ENCODE peak calls at places on chromosomes 7 and 10, in five cellular contexts. R is K562, Q is HepG2, O is GM12878, V is H1. U is an unnamed sample.

GRCh38 chr10:132247943-132248342 is 59.8 kb downstream of the STK32C start:
- DNase-seq in R (no peak), O (no peak), Q (no peak), V (no peak), U (no peak)

GRCh38 chr10:109934958-109935793 is 11.9 kb upstream of the XPNPEP1 start:
- DNase-seq in O (no peak), R (no peak), V (peak), Q (no peak), U (peak)

GRCh38 chr10:57919864-57920263 is 347.8 kb downstream of the IPMK start:
- DNase-seq in O (no peak), V (no peak), Q (no peak), R (no peak), U (no peak)

GRCh38 chr7:96949766-96950165 is 55.6 kb upstream of the DLX6 start:
- DNase-seq in Q (peak), V (no peak), R (no peak), O (no peak), U (no peak)

GRCh38 chr10:59666310-59666709 is 43.3 kb downstream of the SLC16A9 start:
- DNase-seq in V (no peak), O (no peak), Q (no peak), R (no peak), U (no peak)

GRCh38 chr10:71621783-71622526 is 97.6 kb downstream of the C10orf105 start:
- DNase-seq in Q (peak), R (no peak), O (no peak), V (no peak), U (no peak)

GRCh38 chr7:16743207-16743606 is 10.3 kb upstream of the TSPAN13 start:
- DNase-seq in V (no peak), Q (no peak), R (no peak), O (no peak), U (no peak)

GRCh38 chr10:110137142-110137545 is 70.3 kb upstream of the MXI1 start:
- DNase-seq in Q (peak), V (no peak), R (peak), O (peak), U (no peak)

GRCh38 chr10:124043310-124044142 is 49.9 kb downstream of the CHST15 start:
- DNase-seq in O (peak), Q (peak), V (no peak), R (no peak), U (no peak)

GRCh38 chr10:72831696-72832355 is 61.7 kb upstream of the OIT3 start:
- DNase-seq in O (no peak), V (no peak), R (no peak), Q (no peak), U (no peak)

GRCh38 chr7:89687266-89687665 is 467.0 kb upstream of the STEAP1 start:
- DNase-seq in R (no peak), V (no peak), O (no peak), Q (no peak), U (no peak)

GRCh38 chr7:134920026-134920758 is 66.1 kb upstream of the AGBL3 start:
- DNase-seq in V (no peak), O (no peak), R (no peak), Q (no peak), U (no peak)

GRCh38 chr10:23171232-23171876 is 20.8 kb upstream of the PTF1A start:
- DNase-seq in Q (no peak), O (no peak), V (peak), R (peak), U (peak)

GRCh38 chr7:55550838-55551537 is 21.3 kb downstream of the VOPP1 start:
- DNase-seq in O (no peak), V (no peak), Q (peak), R (no peak), U (no peak)

GRCh38 chr7:142459557-142459963 is 201.7 kb upstream of the PRSS58 start:
- DNase-seq in O (no peak), R (peak), V (peak), Q (peak), U (no peak)

GRCh38 chr7:29363636-29364425 is 169.3 kb downstream of the CHN2 start:
- DNase-seq in R (no peak), V (no peak), O (no peak), Q (no peak), U (no peak)

GRCh38 chr7:72493850-72494661 is 81.9 kb upstream of the CALN1 start:
- DNase-seq in R (peak), O (peak), V (peak), Q (peak), U (peak)

GRCh38 chr7:44981035-44981706 is 2.4 kb upstream of the MYO1G start:
- DNase-seq in V (no peak), O (no peak), Q (no peak), R (no peak), U (no peak)

GRCh38 chr10:132670546-132670945 is 115.4 kb downstream of the NKX6-2 start:
- DNase-seq in R (no peak), Q (no peak), O (no peak), V (no peak), U (peak)

GRCh38 chr7:28078036-28078901 is 102.3 kb downstream of the JAZF1 start:
- DNase-seq in V (no peak), R (peak), Q (peak), O (no peak), U (peak)
- TF ChIP-seq CREB1 in V (no peak), R (no peak), Q (no peak), O (peak), U (no peak)

DNA sequence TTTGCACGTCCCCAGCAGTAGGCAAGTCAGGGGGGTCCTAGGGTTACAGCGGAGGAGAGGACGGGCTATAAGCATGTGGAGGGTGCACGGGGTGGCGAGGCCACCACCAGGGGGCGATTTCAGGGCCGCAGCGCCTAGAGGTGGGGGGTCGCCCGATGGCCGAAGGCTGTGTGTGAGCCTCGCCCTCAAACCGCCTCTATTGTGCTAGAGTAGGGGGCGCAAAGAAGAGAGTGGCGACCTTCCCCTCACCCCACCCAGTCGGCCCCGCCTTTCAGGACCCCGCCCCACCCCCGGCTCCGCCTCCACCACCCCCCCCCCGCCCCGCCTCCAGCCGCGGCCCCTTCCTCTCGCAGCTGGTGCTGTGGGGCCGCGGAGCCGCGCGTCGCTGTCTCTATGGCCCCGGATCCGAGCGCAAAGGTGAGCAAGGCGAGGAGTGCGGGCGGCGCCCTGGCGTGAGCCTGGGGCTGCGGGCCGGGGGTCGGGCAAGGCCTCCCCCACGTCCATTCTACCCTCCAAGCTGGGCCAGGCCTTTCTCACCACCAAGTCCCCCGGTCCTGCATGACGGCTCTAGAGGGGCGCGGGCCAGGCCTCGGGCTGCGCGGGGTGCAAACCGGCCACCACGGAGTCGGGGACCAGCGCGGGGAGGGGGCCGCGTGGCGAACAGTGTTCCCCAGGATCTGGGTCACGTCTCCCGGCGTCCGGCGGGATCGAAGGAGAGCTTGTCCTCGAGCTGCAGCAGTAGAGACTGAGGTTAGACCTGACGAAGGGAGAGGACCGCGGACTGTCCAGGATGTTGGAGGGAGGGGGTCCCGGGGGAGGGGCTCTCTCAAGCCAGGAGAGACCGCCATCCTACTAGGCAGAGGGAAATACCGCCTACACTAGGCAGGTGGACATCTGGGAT is at the start of gene SEMA4G:
- DNase-seq in Q (peak), O (no peak), R (peak), V (peak), U (peak)
- TF ChIP-seq ATF3 in Q (no peak), O (no peak), R (no peak), V (no peak), U (no peak)

DNA sequence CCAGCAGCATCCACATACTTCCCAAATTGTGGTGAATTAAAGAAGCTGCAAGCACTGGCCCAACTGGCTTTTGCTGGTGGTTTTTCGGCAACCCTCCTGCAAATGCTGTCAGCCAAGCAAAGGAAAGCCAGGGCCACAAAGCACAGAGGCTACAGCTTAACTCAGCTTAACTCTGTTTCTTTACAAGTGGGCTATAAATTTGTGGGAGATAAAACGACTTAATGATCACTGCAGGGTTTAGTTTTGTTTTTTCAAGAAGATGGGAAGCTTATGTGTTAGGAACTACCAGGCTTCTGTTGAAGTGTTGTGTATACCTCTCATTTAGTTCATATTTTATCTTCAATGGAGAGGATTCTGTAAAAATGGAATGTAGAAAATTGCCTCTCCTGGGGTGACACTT is 110.6 kb downstream of the TACC2 start:
- DNase-seq in R (no peak), V (no peak), Q (no peak), O (no peak), U (no peak)
- TF ChIP-seq CREB1 in R (no peak), V (no peak), Q (no peak), O (no peak), U (no peak)

GRCh38 chr10:101375073-101375472 is 21.1 kb downstream of the BTRC start:
- DNase-seq in V (no peak), R (no peak), O (no peak), Q (no peak), U (no peak)

GRCh38 chr10:101380353-101381017 is 26.5 kb downstream of the BTRC start:
- DNase-seq in R (no peak), O (no peak), V (no peak), Q (no peak), U (no peak)

DNA sequence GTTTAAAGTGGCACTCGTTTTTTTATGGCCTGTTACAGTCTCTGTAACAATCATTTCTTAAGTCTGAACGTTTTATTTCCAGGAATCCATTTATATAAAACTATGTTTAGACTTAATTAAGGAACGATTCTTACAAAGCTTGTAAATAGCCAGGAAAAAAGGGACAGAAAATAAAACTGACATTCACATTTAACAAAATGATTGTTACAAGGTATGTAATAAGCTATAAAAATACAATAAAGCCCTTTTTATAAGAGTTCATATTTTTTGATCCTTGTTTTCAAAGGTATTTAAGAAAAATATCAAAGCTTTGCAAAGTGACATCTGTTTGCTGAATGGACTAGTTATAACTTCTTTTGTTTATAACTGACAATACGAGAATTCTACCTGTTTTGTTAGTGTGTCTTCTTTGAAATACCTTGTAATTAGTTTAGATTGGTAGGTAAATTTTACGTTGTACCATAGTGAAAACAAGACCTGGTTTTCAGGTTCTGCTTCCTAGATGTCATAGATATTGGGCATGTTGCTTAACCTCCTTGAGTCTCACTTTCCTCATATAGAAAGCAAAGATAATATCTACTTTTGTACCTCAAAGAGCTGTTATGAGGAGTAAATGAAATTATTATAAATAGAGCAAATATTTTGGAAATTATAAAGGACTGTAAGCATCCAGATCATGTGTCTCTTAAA is 25.8 kb downstream of the BTRC start:
- DNase-seq in R (no peak), Q (no peak), V (no peak), O (no peak), U (no peak)
- TF ChIP-seq ATF3 in R (no peak), Q (no peak), V (no peak), O (no peak), U (no peak)

GRCh38 chr7:2539031-2540028 is 16.0 kb downstream of the BRAT1 start:
- DNase-seq in R (no peak), O (no peak), V (no peak), Q (no peak), U (no peak)
- TF ChIP-seq CREB1 in R (no peak), O (no peak), V (no peak), Q (no peak), U (no peak)

DNA sequence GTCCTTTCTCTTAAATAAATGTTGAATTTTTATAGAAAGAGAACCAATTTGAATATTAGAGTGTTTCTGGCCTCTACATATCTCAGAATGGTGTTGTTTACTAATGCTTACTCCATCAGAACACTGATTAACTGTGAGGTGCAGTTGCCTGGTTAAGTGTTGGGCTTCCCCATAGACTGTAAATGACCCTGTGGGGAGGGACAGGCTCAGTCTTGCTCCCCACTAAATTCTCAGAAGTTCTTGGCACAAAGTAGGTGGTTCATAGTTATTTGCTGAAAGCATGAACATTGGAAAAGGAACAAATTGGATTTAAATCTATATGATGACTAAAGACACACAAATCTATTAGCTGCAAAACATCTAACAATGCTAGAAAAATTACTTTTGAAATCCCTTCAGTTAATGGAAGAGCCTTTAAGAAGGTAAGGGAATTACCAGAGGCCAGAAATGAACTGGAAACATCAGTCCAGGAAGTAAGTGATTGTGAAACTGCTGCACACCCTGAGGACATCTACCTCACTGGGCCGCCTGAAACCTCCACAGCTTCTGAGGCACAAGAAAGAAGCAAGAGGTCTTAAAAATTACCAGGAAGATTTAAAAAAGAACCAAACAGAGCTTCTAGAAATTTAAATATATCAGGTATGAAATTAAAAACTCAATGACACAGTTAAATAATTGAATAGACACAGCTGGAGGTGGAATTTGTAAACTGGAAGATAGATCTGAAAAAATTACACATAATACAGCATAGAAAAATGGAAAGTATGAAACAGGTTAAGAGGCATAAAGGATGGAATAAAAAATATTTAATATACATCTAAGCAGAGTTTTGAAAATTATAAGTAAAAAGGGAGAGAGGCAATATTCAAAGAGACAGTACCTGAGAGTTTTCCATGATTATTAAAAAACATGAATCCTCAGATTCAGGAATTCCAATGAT is 17.8 kb upstream of the COMTD1 start:
- DNase-seq in V (no peak), R (no peak), O (no peak), Q (no peak), U (no peak)
- TF ChIP-seq ATF3 in V (no peak), R (no peak), O (no peak), Q (no peak), U (no peak)

GRCh38 chr10:65531545-65531944 is 1394.3 kb upstream of the LRRTM3 start:
- DNase-seq in V (no peak), Q (no peak), R (no peak), O (no peak), U (no peak)
- TF ChIP-seq CREB1 in V (no peak), Q (no peak), R (no peak), O (no peak), U (no peak)

DNA sequence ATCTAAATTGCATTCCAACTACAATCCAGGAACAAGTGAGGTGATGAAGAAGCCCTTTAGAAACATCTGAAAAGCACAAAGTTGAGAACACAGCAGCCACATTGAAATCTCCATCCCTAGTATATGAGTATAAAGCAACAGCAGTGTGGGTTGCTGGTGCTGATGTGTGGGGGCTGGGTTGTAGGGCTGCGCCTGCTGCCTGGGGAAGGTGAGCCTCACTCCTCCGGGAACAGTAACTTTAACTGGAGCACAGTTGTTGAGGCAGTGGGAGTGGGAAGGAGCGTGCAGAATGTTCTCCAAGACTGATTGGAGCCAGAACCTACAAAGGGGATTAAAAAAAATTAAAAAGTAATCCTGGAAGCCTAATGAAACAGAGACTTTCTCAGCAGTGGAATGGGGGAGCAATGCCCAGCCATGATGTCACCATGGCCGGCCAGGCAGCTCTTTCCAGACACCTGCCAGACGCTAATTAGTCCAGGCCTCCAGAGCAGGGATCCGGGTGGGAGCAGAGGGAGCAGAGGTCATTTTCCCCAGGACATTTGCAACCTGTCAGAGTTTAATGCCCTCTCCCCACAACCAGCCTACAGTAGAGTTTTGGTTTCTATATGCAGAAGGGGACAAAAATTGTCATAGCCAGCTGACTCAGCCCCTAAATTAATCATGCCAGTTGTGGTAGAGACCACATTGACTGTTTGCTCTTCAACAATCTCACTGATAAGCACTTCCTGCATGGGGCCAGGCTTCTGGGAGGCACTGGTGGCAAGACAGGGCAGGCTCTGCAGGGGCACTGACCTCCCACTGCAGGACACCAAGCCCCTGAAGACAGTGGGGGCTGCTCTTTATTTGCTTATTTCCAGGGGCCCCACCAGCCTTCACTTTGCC is 133.0 kb upstream of the ZNF32 start:
- DNase-seq in V (no peak), Q (peak), R (no peak), O (peak), U (no peak)
- TF ChIP-seq ATF3 in V (no peak), Q (no peak), R (no peak), O (no peak), U (no peak)

DNA sequence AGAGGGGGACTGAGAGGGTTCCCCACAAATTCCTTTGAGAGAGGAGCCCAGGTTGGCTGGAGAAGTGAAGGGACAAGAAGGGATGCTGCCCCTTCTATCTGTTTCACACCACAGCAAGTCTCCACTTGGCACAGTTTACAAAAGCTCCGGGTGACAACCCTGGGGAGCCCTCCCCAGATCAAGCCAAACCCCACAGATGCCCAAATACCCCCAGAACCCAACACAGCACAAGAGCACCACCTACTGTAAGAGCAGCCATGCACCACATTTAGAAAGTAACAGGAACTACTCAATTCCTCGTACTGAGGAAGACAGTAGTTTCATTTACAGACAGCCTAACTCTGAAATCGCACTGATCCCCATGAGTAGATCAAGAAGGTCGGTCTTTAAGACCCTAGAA is 67.8 kb upstream of the ATP6V0A4 start:
- DNase-seq in V (peak), R (peak), Q (no peak), O (peak), U (peak)
- TF ChIP-seq CREB1 in V (no peak), R (no peak), Q (no peak), O (no peak), U (no peak)

GRCh38 chr7:107860241-107860961 is 30.6 kb upstream of the DLD start:
- DNase-seq in R (no peak), V (no peak), Q (no peak), O (no peak), U (no peak)

GRCh38 chr7:107858280-107858679 is 32.7 kb upstream of the DLD start:
- DNase-seq in O (no peak), Q (no peak), R (no peak), V (no peak), U (no peak)

GRCh38 chr7:107856806-107857540 is 34.0 kb upstream of the DLD start:
- DNase-seq in V (no peak), Q (peak), O (no peak), R (no peak), U (no peak)

GRCh38 chr7:107854989-107855388 is 36.0 kb upstream of the DLD start:
- DNase-seq in Q (no peak), O (no peak), R (no peak), V (no peak), U (no peak)

DNA sequence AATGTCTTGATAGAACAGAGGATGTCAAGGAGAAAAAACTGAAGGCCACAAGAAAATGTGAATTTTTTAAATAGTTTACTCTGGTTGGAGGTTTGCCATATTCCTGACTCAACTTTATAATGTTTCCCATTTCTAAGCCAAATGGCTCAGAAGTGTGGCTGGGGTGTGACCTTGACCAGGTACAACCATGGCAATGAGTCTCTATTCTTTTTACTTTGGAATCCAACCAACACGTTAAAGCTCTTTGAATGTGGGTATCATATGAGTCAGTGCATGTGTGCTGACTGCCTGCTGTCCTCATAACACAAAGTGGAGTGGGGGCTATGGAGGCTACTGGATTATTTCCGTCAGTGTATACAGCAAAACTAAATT is 33.5 kb upstream of the DLD start:
- DNase-seq in V (no peak), R (no peak), O (no peak), Q (peak), U (no peak)
- TF ChIP-seq ATF3 in V (no peak), R (no peak), O (no peak), Q (no peak), U (no peak)